ENCODE peak calls at places on chromosomes 6 and 20, in five cellular contexts. One of them, this sample, is unnamed.

GRCh38 chr6:147141690-147142308 is 62.4 kb upstream of the STXBP5 start:
- DNase-seq in AG04450: no peak
- DNase-seq in AG08396: no peak
- DNase-seq in mesothelial cell of epicardium: no peak
- DNase-seq in stimulated activated CD4-positive, alpha-beta T cell treated with anti-CD3 and anti-CD28 coated beads, Interleukin-4, amount 100 ng/mL, for 4 hours: no peak
- DNase-seq in this sample: peak; percentile 21

GRCh38 chr6:55528624-55529023 is 50.4 kb downstream of the HMGCLL1 start:
- DNase-seq in AG08396: no peak
- DNase-seq in stimulated activated CD4-positive, alpha-beta T cell treated with anti-CD3 and anti-CD28 coated beads, Interleukin-4, amount 100 ng/mL, for 4 hours: no peak
- DNase-seq in AG04450: peak; percentile 3
- DNase-seq in mesothelial cell of epicardium: no peak
- DNase-seq in this sample: no peak

GRCh38 chr6:108809211-108809610 is 39.0 kb upstream of the ARMC2 start:
- DNase-seq in stimulated activated CD4-positive, alpha-beta T cell treated with anti-CD3 and anti-CD28 coated beads, Interleukin-4, amount 100 ng/mL, for 4 hours: no peak
- DNase-seq in AG04450: no peak
- DNase-seq in mesothelial cell of epicardium: no peak
- DNase-seq in AG08396: no peak
- DNase-seq in this sample: no peak

GRCh38 chr6:31058128-31058894 is 48.0 kb downstream of the MUC22 start:
- DNase-seq in stimulated activated CD4-positive, alpha-beta T cell treated with anti-CD3 and anti-CD28 coated beads, Interleukin-4, amount 100 ng/mL, for 4 hours: no peak
- DNase-seq in mesothelial cell of epicardium: no peak
- DNase-seq in AG08396: peak; percentile 84
- DNase-seq in AG04450: peak; percentile 87
- DNase-seq in this sample: peak; percentile 82

GRCh38 chr6:135189344-135189743 is 8.2 kb downstream of the MYB start:
- DNase-seq in mesothelial cell of epicardium: no peak
- DNase-seq in AG04450: no peak
- DNase-seq in AG08396: no peak
- DNase-seq in stimulated activated CD4-positive, alpha-beta T cell treated with anti-CD3 and anti-CD28 coated beads, Interleukin-4, amount 100 ng/mL, for 4 hours: no peak
- DNase-seq in this sample: no peak

GRCh38 chr20:6651016-6651415 is 116.5 kb upstream of the BMP2 start:
- DNase-seq in AG04450: no peak
- DNase-seq in stimulated activated CD4-positive, alpha-beta T cell treated with anti-CD3 and anti-CD28 coated beads, Interleukin-4, amount 100 ng/mL, for 4 hours: no peak
- DNase-seq in AG08396: peak; percentile 28
- DNase-seq in mesothelial cell of epicardium: no peak
- DNase-seq in this sample: peak; percentile 20

GRCh38 chr6:168909288-168909687 is 344.4 kb downstream of the THBS2 start:
- DNase-seq in mesothelial cell of epicardium: no peak
- DNase-seq in AG04450: no peak
- DNase-seq in stimulated activated CD4-positive, alpha-beta T cell treated with anti-CD3 and anti-CD28 coated beads, Interleukin-4, amount 100 ng/mL, for 4 hours: no peak
- DNase-seq in AG08396: no peak
- DNase-seq in this sample: no peak

GRCh38 chr6:150334790-150335783 is 33.7 kb upstream of the IYD start:
- DNase-seq in mesothelial cell of epicardium: no peak
- DNase-seq in stimulated activated CD4-positive, alpha-beta T cell treated with anti-CD3 and anti-CD28 coated beads, Interleukin-4, amount 100 ng/mL, for 4 hours: no peak
- DNase-seq in AG08396: peak; percentile 64
- DNase-seq in AG04450: peak; percentile 62
- DNase-seq in this sample: peak; percentile 78

GRCh38 chr6:24930386-24930785 is 5.4 kb downstream of the RIPOR2 start:
- DNase-seq in AG04450: peak; percentile 37
- DNase-seq in stimulated activated CD4-positive, alpha-beta T cell treated with anti-CD3 and anti-CD28 coated beads, Interleukin-4, amount 100 ng/mL, for 4 hours: no peak
- DNase-seq in mesothelial cell of epicardium: no peak
- DNase-seq in AG08396: no peak
- DNase-seq in this sample: peak; percentile 57

GRCh38 chr6:38371312-38371672 is 268.4 kb downstream of the BTBD9 start:
- DNase-seq in mesothelial cell of epicardium: no peak
- DNase-seq in AG08396: no peak
- DNase-seq in AG04450: no peak
- DNase-seq in stimulated activated CD4-positive, alpha-beta T cell treated with anti-CD3 and anti-CD28 coated beads, Interleukin-4, amount 100 ng/mL, for 4 hours: no peak
- DNase-seq in this sample: peak; percentile 15

GRCh38 chr6:164207024-164207423 is 792.5 kb downstream of the QKI start:
- DNase-seq in stimulated activated CD4-positive, alpha-beta T cell treated with anti-CD3 and anti-CD28 coated beads, Interleukin-4, amount 100 ng/mL, for 4 hours: no peak
- DNase-seq in AG04450: no peak
- DNase-seq in mesothelial cell of epicardium: no peak
- DNase-seq in AG08396: no peak
- DNase-seq in this sample: no peak

GRCh38 chr20:37837934-37838333 is 65.0 kb upstream of the VSTM2L start:
- DNase-seq in AG04450: no peak
- DNase-seq in mesothelial cell of epicardium: no peak
- DNase-seq in stimulated activated CD4-positive, alpha-beta T cell treated with anti-CD3 and anti-CD28 coated beads, Interleukin-4, amount 100 ng/mL, for 4 hours: no peak
- DNase-seq in AG08396: no peak
- DNase-seq in this sample: no peak

GRCh38 chr6:87623248-87623647 is 33.3 kb downstream of the ORC3 start:
- DNase-seq in AG08396: no peak
- DNase-seq in AG04450: no peak
- DNase-seq in mesothelial cell of epicardium: no peak
- DNase-seq in stimulated activated CD4-positive, alpha-beta T cell treated with anti-CD3 and anti-CD28 coated beads, Interleukin-4, amount 100 ng/mL, for 4 hours: no peak
- DNase-seq in this sample: peak; percentile 24

GRCh38 chr6:75458895-75459294 is 34.7 kb downstream of the FILIP1 start:
- DNase-seq in stimulated activated CD4-positive, alpha-beta T cell treated with anti-CD3 and anti-CD28 coated beads, Interleukin-4, amount 100 ng/mL, for 4 hours: no peak
- DNase-seq in AG08396: no peak
- DNase-seq in AG04450: no peak
- DNase-seq in mesothelial cell of epicardium: no peak
- DNase-seq in this sample: no peak

GRCh38 chr6:83467620-83468036 is 36.8 kb upstream of the ME1 start:
- DNase-seq in AG04450: no peak
- DNase-seq in AG08396: no peak
- DNase-seq in mesothelial cell of epicardium: no peak
- DNase-seq in stimulated activated CD4-positive, alpha-beta T cell treated with anti-CD3 and anti-CD28 coated beads, Interleukin-4, amount 100 ng/mL, for 4 hours: no peak
- DNase-seq in this sample: no peak

GRCh38 chr20:3543901-3544507 is 73.2 kb downstream of the ATRN start:
- DNase-seq in stimulated activated CD4-positive, alpha-beta T cell treated with anti-CD3 and anti-CD28 coated beads, Interleukin-4, amount 100 ng/mL, for 4 hours: no peak
- DNase-seq in AG04450: peak; percentile 26
- DNase-seq in AG08396: peak; percentile 47
- DNase-seq in mesothelial cell of epicardium: no peak
- DNase-seq in this sample: no peak

GRCh38 chr20:13492001-13492480 is 146.7 kb downstream of the TASP1 start:
- DNase-seq in AG08396: peak; percentile 39
- DNase-seq in AG04450: peak; percentile 29
- DNase-seq in mesothelial cell of epicardium: no peak
- DNase-seq in stimulated activated CD4-positive, alpha-beta T cell treated with anti-CD3 and anti-CD28 coated beads, Interleukin-4, amount 100 ng/mL, for 4 hours: no peak
- DNase-seq in this sample: peak; percentile 58

GRCh38 chr6:35219683-35220326 is 6.0 kb downstream of the SCUBE3 start:
- DNase-seq in mesothelial cell of epicardium: no peak
- DNase-seq in stimulated activated CD4-positive, alpha-beta T cell treated with anti-CD3 and anti-CD28 coated beads, Interleukin-4, amount 100 ng/mL, for 4 hours: no peak
- DNase-seq in AG08396: no peak
- DNase-seq in AG04450: no peak
- DNase-seq in this sample: no peak

GRCh38 chr6:166707045-166707444 is 80.0 kb upstream of the RPS6KA2 start:
- DNase-seq in AG08396: no peak
- DNase-seq in stimulated activated CD4-positive, alpha-beta T cell treated with anti-CD3 and anti-CD28 coated beads, Interleukin-4, amount 100 ng/mL, for 4 hours: no peak
- DNase-seq in mesothelial cell of epicardium: no peak
- DNase-seq in AG04450: no peak
- DNase-seq in this sample: peak; percentile 33

GRCh38 chr6:128209771-128210170 is 308.9 kb upstream of the THEMIS start:
- DNase-seq in stimulated activated CD4-positive, alpha-beta T cell treated with anti-CD3 and anti-CD28 coated beads, Interleukin-4, amount 100 ng/mL, for 4 hours: no peak
- DNase-seq in mesothelial cell of epicardium: no peak
- DNase-seq in AG04450: no peak
- DNase-seq in AG08396: peak; percentile 41
- DNase-seq in this sample: peak; percentile 23

GRCh38 chr6:37868447-37868825 is 48.9 kb downstream of the ZFAND3 start:
- DNase-seq in mesothelial cell of epicardium: no peak
- DNase-seq in AG08396: no peak
- DNase-seq in AG04450: no peak
- DNase-seq in stimulated activated CD4-positive, alpha-beta T cell treated with anti-CD3 and anti-CD28 coated beads, Interleukin-4, amount 100 ng/mL, for 4 hours: no peak
- DNase-seq in this sample: peak; percentile 75

GRCh38 chr20:49832632-49833327 is 20.2 kb downstream of the SLC9A8 start:
- DNase-seq in AG04450: no peak
- DNase-seq in AG08396: no peak
- DNase-seq in mesothelial cell of epicardium: no peak
- DNase-seq in stimulated activated CD4-positive, alpha-beta T cell treated with anti-CD3 and anti-CD28 coated beads, Interleukin-4, amount 100 ng/mL, for 4 hours: no peak
- DNase-seq in this sample: peak; percentile 61

GRCh38 chr6:107658920-107659879 is 164.9 kb downstream of the SCML4 start:
- DNase-seq in AG04450: no peak
- DNase-seq in stimulated activated CD4-positive, alpha-beta T cell treated with anti-CD3 and anti-CD28 coated beads, Interleukin-4, amount 100 ng/mL, for 4 hours: no peak
- DNase-seq in AG08396: no peak
- DNase-seq in mesothelial cell of epicardium: no peak
- DNase-seq in this sample: no peak

GRCh38 chr6:81981812-81982211 is 229.3 kb upstream of the TENT5A start:
- DNase-seq in stimulated activated CD4-positive, alpha-beta T cell treated with anti-CD3 and anti-CD28 coated beads, Interleukin-4, amount 100 ng/mL, for 4 hours: no peak
- DNase-seq in mesothelial cell of epicardium: no peak
- DNase-seq in AG08396: peak; percentile 49
- DNase-seq in AG04450: peak; percentile 37
- DNase-seq in this sample: peak; percentile 50

GRCh38 chr6:29509239-29509638 is 21.5 kb upstream of the MAS1L start:
- DNase-seq in mesothelial cell of epicardium: no peak
- DNase-seq in AG08396: no peak
- DNase-seq in AG04450: no peak
- DNase-seq in stimulated activated CD4-positive, alpha-beta T cell treated with anti-CD3 and anti-CD28 coated beads, Interleukin-4, amount 100 ng/mL, for 4 hours: no peak
- DNase-seq in this sample: no peak

GRCh38 chr6:2817778-2818443 is 23.8 kb downstream of the SERPINB1 start:
- DNase-seq in mesothelial cell of epicardium: no peak
- DNase-seq in AG08396: no peak
- DNase-seq in AG04450: no peak
- DNase-seq in stimulated activated CD4-positive, alpha-beta T cell treated with anti-CD3 and anti-CD28 coated beads, Interleukin-4, amount 100 ng/mL, for 4 hours: no peak
- DNase-seq in this sample: peak; percentile 51

GRCh38 chr20:53080412-53080962 is 108.3 kb downstream of the TSHZ2 start:
- DNase-seq in mesothelial cell of epicardium: no peak
- DNase-seq in stimulated activated CD4-positive, alpha-beta T cell treated with anti-CD3 and anti-CD28 coated beads, Interleukin-4, amount 100 ng/mL, for 4 hours: no peak
- DNase-seq in AG08396: no peak
- DNase-seq in AG04450: no peak
- DNase-seq in this sample: no peak

GRCh38 chr20:61387204-61387958 is 135.3 kb downstream of the CDH4 start:
- DNase-seq in AG08396: peak; percentile 87
- DNase-seq in AG04450: no peak
- DNase-seq in stimulated activated CD4-positive, alpha-beta T cell treated with anti-CD3 and anti-CD28 coated beads, Interleukin-4, amount 100 ng/mL, for 4 hours: no peak
- DNase-seq in mesothelial cell of epicardium: no peak
- DNase-seq in this sample: peak; percentile 96

GRCh38 chr6:21582651-21583050 is 10.9 kb upstream of the SOX4 start:
- DNase-seq in stimulated activated CD4-positive, alpha-beta T cell treated with anti-CD3 and anti-CD28 coated beads, Interleukin-4, amount 100 ng/mL, for 4 hours: no peak
- DNase-seq in AG04450: no peak
- DNase-seq in AG08396: peak; percentile 42
- DNase-seq in mesothelial cell of epicardium: no peak
- DNase-seq in this sample: no peak

GRCh38 chr6:3585320-3585935 is 128.6 kb upstream of the SLC22A23 start:
- DNase-seq in stimulated activated CD4-positive, alpha-beta T cell treated with anti-CD3 and anti-CD28 coated beads, Interleukin-4, amount 100 ng/mL, for 4 hours: no peak
- DNase-seq in AG04450: peak; percentile 24
- DNase-seq in mesothelial cell of epicardium: no peak
- DNase-seq in AG08396: no peak
- DNase-seq in this sample: peak; percentile 74

GRCh38 chr6:112176175-112176574 is 78.2 kb downstream of the LAMA4 start:
- DNase-seq in AG04450: no peak
- DNase-seq in stimulated activated CD4-positive, alpha-beta T cell treated with anti-CD3 and anti-CD28 coated beads, Interleukin-4, amount 100 ng/mL, for 4 hours: no peak
- DNase-seq in mesothelial cell of epicardium: no peak
- DNase-seq in AG08396: no peak
- DNase-seq in this sample: no peak

GRCh38 chr6:72382602-72383529 is 239.0 kb upstream of the KCNQ5 start:
- DNase-seq in mesothelial cell of epicardium: no peak
- DNase-seq in AG08396: no peak
- DNase-seq in stimulated activated CD4-positive, alpha-beta T cell treated with anti-CD3 and anti-CD28 coated beads, Interleukin-4, amount 100 ng/mL, for 4 hours: no peak
- DNase-seq in AG04450: no peak
- DNase-seq in this sample: no peak

GRCh38 chr6:72500669-72501068 is 121.2 kb upstream of the KCNQ5 start:
- DNase-seq in mesothelial cell of epicardium: no peak
- DNase-seq in AG04450: no peak
- DNase-seq in AG08396: no peak
- DNase-seq in stimulated activated CD4-positive, alpha-beta T cell treated with anti-CD3 and anti-CD28 coated beads, Interleukin-4, amount 100 ng/mL, for 4 hours: no peak
- DNase-seq in this sample: no peak

GRCh38 chr6:134345780-134346179 is 27.9 kb upstream of the SGK1 start:
- DNase-seq in mesothelial cell of epicardium: no peak
- DNase-seq in AG08396: no peak
- DNase-seq in AG04450: no peak
- DNase-seq in stimulated activated CD4-positive, alpha-beta T cell treated with anti-CD3 and anti-CD28 coated beads, Interleukin-4, amount 100 ng/mL, for 4 hours: no peak
- DNase-seq in this sample: no peak

GRCh38 chr20:22371843-22372242 is 212.5 kb downstream of the FOXA2 start:
- DNase-seq in mesothelial cell of epicardium: no peak
- DNase-seq in stimulated activated CD4-positive, alpha-beta T cell treated with anti-CD3 and anti-CD28 coated beads, Interleukin-4, amount 100 ng/mL, for 4 hours: no peak
- DNase-seq in AG04450: no peak
- DNase-seq in AG08396: no peak
- DNase-seq in this sample: no peak

This sample was measured in GM03348.